ENCODE peak calls at places on chromosomes 11 and 22, in ten cellular contexts. Y is fibroblast of lung; J is pancreas; Q is endothelial cell of umbilical vein; R is adipocyte; A is HCT116; K is heart left ventricle; G is CD8-positive, alpha-beta memory T cell; P is thoracic aorta; D is Caco-2. T is an unnamed sample. For H3K27me3, the result is how much of the 10 kb centered on the place peaks cover.

GRCh38 chr11:131389582-131389981 is 19.2 kb downstream of the NTM start:
- DNase-seq in Y (no peak), J (no peak), Q (no peak), R (no peak), A (no peak), K (no peak), G (no peak), P (no peak), D (no peak), T (no peak)

GRCh38 chr11:36265793-36266628 is 23.2 kb downstream of the COMMD9 start:
- DNase-seq in Y (peak), J (no peak), Q (peak), R (peak), A (peak), K (peak), G (peak), P (no peak), D (peak), T (peak)

GRCh38 chr11:77113382-77114088 is 10.9 kb downstream of the OMP start:
- DNase-seq in Y (peak), J (peak), Q (peak), R (peak), A (no peak), K (no peak), G (no peak), P (no peak), D (no peak), T (peak)

GRCh38 chr22:41217553-41218157 is 12.5 kb downstream of the L3MBTL2 start:
- DNase-seq in Y (peak), J (no peak), Q (peak), R (peak), A (no peak), K (peak), G (no peak), P (no peak), D (no peak), T (peak)

GRCh38 chr11:128506384-128506783 is 81.0 kb downstream of the ETS1 start:
- DNase-seq in Y (no peak), J (no peak), Q (no peak), R (peak), A (no peak), K (no peak), G (no peak), P (no peak), D (no peak), T (no peak)

GRCh38 chr11:20193307-20193706 is 33.0 kb upstream of the DBX1 start:
- DNase-seq in Y (no peak), J (no peak), Q (no peak), R (no peak), A (no peak), K (no peak), G (no peak), P (no peak), D (no peak), T (no peak)

GRCh38 chr11:18115360-18116127 is 9.7 kb upstream of the SAAL1 start:
- DNase-seq in Y (peak), J (peak), Q (peak), R (peak), A (peak), K (peak), G (peak), P (no peak), D (peak), T (peak)

GRCh38 chr11:77470504-77470903 is 3.4 kb downstream of the PAK1 start:
- DNase-seq in Y (no peak), J (no peak), Q (no peak), R (no peak), A (no peak), K (no peak), G (no peak), P (no peak), D (no peak), T (peak)

GRCh38 chr11:46337626-46338345 is 9.5 kb upstream of the DGKZ start:
- DNase-seq in Y (no peak), J (no peak), Q (no peak), R (no peak), A (no peak), K (no peak), G (no peak), P (no peak), D (no peak), T (no peak)

GRCh38 chr11:70282012-70282411 is 11.5 kb downstream of the PPFIA1 start:
- DNase-seq in Y (no peak), J (no peak), Q (no peak), R (no peak), A (no peak), K (no peak), G (no peak), P (no peak), D (peak), T (no peak)

GRCh38 chr22:42327462-42328129 is 57.1 kb upstream of the TCF20 start:
- DNase-seq in Y (no peak), J (no peak), Q (no peak), R (no peak), A (no peak), K (no peak), G (no peak), P (no peak), D (no peak), T (no peak)

GRCh38 chr11:44747339-44747738 is 20.6 kb downstream of the TSPAN18 start:
- DNase-seq in Y (no peak), J (no peak), Q (no peak), R (peak), A (no peak), K (no peak), G (no peak), P (no peak), D (no peak), T (no peak)

GRCh38 chr11:45647786-45648185 is 17.6 kb downstream of the CHST1 start:
- DNase-seq in Y (no peak), J (no peak), Q (no peak), R (no peak), A (no peak), K (no peak), G (no peak), P (no peak), D (no peak), T (no peak)

GRCh38 chr11:68020575-68020974 is 9.9 kb upstream of the NDUFS8 start:
- DNase-seq in Y (peak), J (no peak), Q (peak), R (peak), A (no peak), K (no peak), G (no peak), P (no peak), D (no peak), T (no peak)

GRCh38 chr11:95576149-95576851 is 213.3 kb downstream of the FAM76B start:
- DNase-seq in Y (peak), J (no peak), Q (no peak), R (peak), A (no peak), K (no peak), G (no peak), P (no peak), D (no peak), T (no peak)

GRCh38 chr11:95577716-95578460 is 211.7 kb downstream of the FAM76B start:
- DNase-seq in Y (peak), J (no peak), Q (no peak), R (peak), A (no peak), K (no peak), G (no peak), P (no peak), D (no peak), T (no peak)

GRCh38 chr11:95571861-95572260 is 217.7 kb downstream of the FAM76B start:
- DNase-seq in Y (no peak), J (no peak), Q (no peak), R (no peak), A (no peak), K (no peak), G (no peak), P (no peak), D (no peak), T (no peak)

GRCh38 chr11:95570845-95571244 is 218.7 kb downstream of the FAM76B start:
- DNase-seq in Y (no peak), J (no peak), Q (no peak), R (no peak), A (no peak), K (no peak), G (no peak), P (no peak), D (no peak), T (no peak)

GRCh38 chr11:95575517-95575916 is 214.1 kb downstream of the FAM76B start:
- DNase-seq in Y (no peak), J (no peak), Q (no peak), R (peak), A (no peak), K (no peak), G (no peak), P (no peak), D (no peak), T (no peak)
- H3K27me3 ChIP-seq in Y (under half), J (under half), Q (under half), R (under half), A (under half), K (under half), G (under half), P (under half), D (under half), T (under half)

GRCh38 chr11:25432376-25432775 is 899.6 kb upstream of the ANO3 start:
- DNase-seq in Y (no peak), J (no peak), Q (no peak), R (no peak), A (no peak), K (no peak), G (no peak), P (no peak), D (no peak), T (no peak)

GRCh38 chr11:25441432-25441831 is 890.5 kb upstream of the ANO3 start:
- DNase-seq in Y (peak), J (no peak), Q (no peak), R (peak), A (no peak), K (no peak), G (no peak), P (no peak), D (no peak), T (no peak)

GRCh38 chr11:25435197-25435596 is 896.7 kb upstream of the ANO3 start:
- DNase-seq in Y (no peak), J (no peak), Q (no peak), R (no peak), A (no peak), K (no peak), G (no peak), P (no peak), D (no peak), T (no peak)

GRCh38 chr11:25436326-25436725 is 895.6 kb upstream of the ANO3 start:
- DNase-seq in Y (no peak), J (no peak), Q (no peak), R (no peak), A (no peak), K (no peak), G (no peak), P (no peak), D (no peak), T (no peak)
- H3K27me3 ChIP-seq in Y (under half), J (under half), Q (under half), R (under half), A (under half), K (under half), G (under half), P (under half), D (under half), T (under half)

DNA sequence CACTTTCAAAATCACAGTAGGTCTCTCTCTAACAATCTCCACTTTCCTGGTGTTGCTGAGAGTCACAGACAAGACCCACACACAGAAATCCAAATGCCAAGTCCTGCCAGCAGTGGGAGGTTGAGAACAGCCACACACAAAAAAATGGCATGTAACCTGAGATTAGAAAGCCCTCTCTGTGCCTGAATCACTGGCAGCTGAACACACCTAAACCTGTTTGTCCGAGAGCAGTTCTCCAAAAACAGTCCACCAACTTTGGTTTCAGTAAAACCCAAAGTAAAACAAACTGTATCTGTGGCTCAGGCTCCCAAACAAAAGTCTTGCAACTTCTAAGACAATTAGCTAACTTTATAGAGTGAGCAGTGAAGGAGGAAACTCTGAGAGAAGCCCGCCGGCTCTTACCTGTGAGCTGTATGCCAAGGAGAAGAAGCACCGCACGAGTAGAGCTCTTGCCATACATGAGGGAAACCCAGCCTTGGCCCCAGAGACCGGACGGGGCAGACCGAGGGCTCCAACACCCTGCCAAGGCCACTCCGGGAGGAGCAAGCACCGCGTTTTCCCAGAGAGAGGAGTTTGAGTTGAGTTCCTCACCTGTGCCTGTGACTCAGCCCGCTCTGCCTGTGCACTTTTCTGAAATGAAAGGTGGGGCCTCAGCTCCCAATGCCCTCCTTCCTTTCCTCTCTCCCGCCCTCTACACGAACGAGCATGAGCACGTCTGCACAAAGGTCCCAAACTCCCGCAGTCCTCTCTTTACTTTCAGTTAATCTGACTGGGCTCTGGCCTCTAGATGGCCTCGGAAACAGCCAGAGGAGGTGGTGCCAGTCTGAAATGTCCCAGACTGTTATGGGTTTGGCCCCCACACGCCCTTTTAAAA is at the start of gene MPZL2:
- DNase-seq in Y (no peak), J (peak), Q (peak), R (no peak), A (peak), K (peak), G (no peak), P (no peak), D (peak), T (peak)
- H3K27me3 ChIP-seq in Y (under half), J (under half), Q (under half), R (half or more), A (under half), K (under half), G (under half), P (under half), D (under half), T (under half)

GRCh38 chr11:118153516-118153915 is 893 bp upstream of the SCN4B start:
- DNase-seq in Y (no peak), J (no peak), Q (no peak), R (no peak), A (no peak), K (no peak), G (no peak), P (no peak), D (no peak), T (no peak)

GRCh38 chr11:118155781-118156530 is 3.3 kb upstream of the SCN4B start:
- DNase-seq in Y (no peak), J (no peak), Q (no peak), R (no peak), A (no peak), K (no peak), G (no peak), P (no peak), D (no peak), T (no peak)

GRCh38 chr11:118152020-118152551 is 537 bp downstream of the SCN4B start:
- DNase-seq in Y (no peak), J (no peak), Q (no peak), R (no peak), A (no peak), K (no peak), G (no peak), P (no peak), D (no peak), T (no peak)

GRCh38 chr11:118152552-118153471 is at the start of gene SCN4B:
- DNase-seq in Y (peak), J (peak), Q (peak), R (peak), A (no peak), K (peak), G (no peak), P (no peak), D (peak), T (peak)

GRCh38 chr11:118153976-118154375 is 1.4 kb upstream of the SCN4B start:
- DNase-seq in Y (no peak), J (no peak), Q (no peak), R (no peak), A (no peak), K (no peak), G (no peak), P (no peak), D (no peak), T (no peak)
- H3K27me3 ChIP-seq in Y (half or more), J (under half), Q (half or more), R (half or more), A (under half), K (under half), G (half or more), P (under half), D (under half), T (under half)

GRCh38 chr22:43408009-43408408 is 3.8 kb upstream of the MPPED1 start:
- DNase-seq in Y (no peak), J (no peak), Q (no peak), R (no peak), A (no peak), K (no peak), G (no peak), P (no peak), D (no peak), T (no peak)
- H3K27me3 ChIP-seq in Y (under half), J (under half), Q (under half), R (under half), A (under half), K (under half), G (under half), P (under half), D (under half), T (under half)

T was measured in small intestine.